ENCODE peak calls at places on chromosomes 6 and 20, in ten cellular contexts. H is NCI-H446; N is adipocyte; Y is heart right ventricle; K is left ventricle myocardium superior; A is COR-L47; D is nucleus accumbens; O is pancreas; X is CD8-positive, alpha-beta T cell; M is EL. F is an unnamed sample.

GRCh38 chr6:157609117-157609516 is 213.9 kb upstream of the SNX9 start:
- DNase-seq in H (no peak), N (no peak), Y (no peak), K (no peak), A (no peak), D (no peak), O (no peak), X (no peak), M (no peak), F (no peak)

GRCh38 chr20:62427172-62428007 is at the start of gene RBBP8NL:
- DNase-seq in H (no peak), N (no peak), Y (no peak), K (no peak), A (peak), D (no peak), O (peak), X (no peak), M (no peak), F (no peak)

GRCh38 chr20:16615199-16615598 is 42.0 kb upstream of the KIF16B start:
- DNase-seq in H (peak), N (peak), Y (no peak), K (peak), A (no peak), D (no peak), O (no peak), X (no peak), M (peak), F (no peak)

GRCh38 chr6:109790131-109790530 is 99.0 kb downstream of the FIG4 start:
- DNase-seq in H (no peak), N (peak), Y (no peak), K (no peak), A (no peak), D (no peak), O (no peak), X (no peak), M (peak), F (no peak)

GRCh38 chr20:50931048-50931305 is 260 bp downstream of the ADNP start:
- DNase-seq in H (no peak), N (no peak), Y (no peak), K (no peak), A (no peak), D (no peak), O (no peak), X (no peak), M (no peak), F (no peak)

GRCh38 chr6:157518399-157519250 is 137.6 kb downstream of the ZDHHC14 start:
- DNase-seq in H (no peak), N (no peak), Y (no peak), K (peak), A (no peak), D (no peak), O (no peak), X (no peak), M (peak), F (no peak)

GRCh38 chr6:94464018-94464510 is 1044.7 kb upstream of the EPHA7 start:
- DNase-seq in H (no peak), N (no peak), Y (no peak), K (no peak), A (no peak), D (no peak), O (no peak), X (no peak), M (no peak), F (no peak)

GRCh38 chr6:166624275-166624674 is 2.8 kb downstream of the RPS6KA2 start:
- DNase-seq in H (no peak), N (peak), Y (no peak), K (no peak), A (no peak), D (no peak), O (no peak), X (no peak), M (peak), F (no peak)

GRCh38 chr6:28789553-28790083 is 134.2 kb downstream of the TRIM27 start:
- DNase-seq in H (peak), N (peak), Y (no peak), K (no peak), A (no peak), D (no peak), O (no peak), X (no peak), M (peak), F (no peak)

GRCh38 chr6:38153511-38153910 is 334.0 kb downstream of the ZFAND3 start:
- DNase-seq in H (no peak), N (no peak), Y (no peak), K (no peak), A (no peak), D (no peak), O (no peak), X (no peak), M (no peak), F (no peak)

GRCh38 chr20:43749734-43750294 is 23.0 kb upstream of the GTSF1L start:
- DNase-seq in H (peak), N (peak), Y (peak), K (peak), A (peak), D (peak), O (peak), X (peak), M (peak), F (peak)

GRCh38 chr6:158660331-158660730 is 10.5 kb downstream of the SYTL3 start:
- DNase-seq in H (no peak), N (peak), Y (no peak), K (no peak), A (peak), D (no peak), O (no peak), X (peak), M (peak), F (no peak)

GRCh38 chr20:58626076-58626475 is 25.0 kb upstream of the STX16 start:
- DNase-seq in H (no peak), N (no peak), Y (no peak), K (no peak), A (no peak), D (no peak), O (no peak), X (no peak), M (peak), F (no peak)

GRCh38 chr6:118124851-118125250 is 217.8 kb downstream of the SLC35F1 start:
- DNase-seq in H (no peak), N (no peak), Y (no peak), K (no peak), A (no peak), D (no peak), O (no peak), X (no peak), M (no peak), F (no peak)

GRCh38 chr20:38109025-38109541 is 56.0 kb downstream of the TGM2 start:
- DNase-seq in H (no peak), N (peak), Y (peak), K (peak), A (no peak), D (no peak), O (no peak), X (no peak), M (no peak), F (peak)

GRCh38 chr6:12955996-12956395 is 239.4 kb downstream of the PHACTR1 start:
- DNase-seq in H (no peak), N (no peak), Y (no peak), K (no peak), A (no peak), D (no peak), O (no peak), X (no peak), M (no peak), F (no peak)

GRCh38 chr6:161418458-161418945 is 144.6 kb upstream of the AGPAT4 start:
- DNase-seq in H (peak), N (peak), Y (no peak), K (no peak), A (peak), D (no peak), O (no peak), X (no peak), M (peak), F (peak)

GRCh38 chr20:35215066-35215956 is 11.2 kb upstream of the MMP24 start:
- DNase-seq in H (no peak), N (no peak), Y (no peak), K (no peak), A (no peak), D (no peak), O (no peak), X (no peak), M (peak), F (no peak)

GRCh38 chr6:25789475-25789874 is 34.9 kb downstream of the SLC17A4 start:
- DNase-seq in H (no peak), N (no peak), Y (no peak), K (no peak), A (no peak), D (no peak), O (no peak), X (no peak), M (no peak), F (no peak)

GRCh38 chr6:35718911-35719381 is 17.9 kb upstream of the ARMC12 start:
- DNase-seq in H (no peak), N (peak), Y (peak), K (peak), A (no peak), D (no peak), O (no peak), X (no peak), M (no peak), F (peak)

GRCh38 chr20:412081-412480 is 4.0 kb downstream of the RBCK1 start:
- DNase-seq in H (no peak), N (no peak), Y (no peak), K (no peak), A (no peak), D (no peak), O (no peak), X (no peak), M (no peak), F (no peak)

GRCh38 chr6:66161546-66162108 is 454.6 kb upstream of the EYS start:
- DNase-seq in H (no peak), N (no peak), Y (no peak), K (no peak), A (peak), D (no peak), O (no peak), X (no peak), M (no peak), F (no peak)

GRCh38 chr6:75412937-75413662 is 80.5 kb downstream of the FILIP1 start:
- DNase-seq in H (no peak), N (peak), Y (no peak), K (no peak), A (no peak), D (no peak), O (no peak), X (no peak), M (peak), F (no peak)

GRCh38 chr6:11762782-11763459 is 15.7 kb downstream of the ADTRP start:
- DNase-seq in H (no peak), N (no peak), Y (no peak), K (no peak), A (no peak), D (no peak), O (no peak), X (no peak), M (no peak), F (no peak)

GRCh38 chr6:113018351-113019151 is 671.4 kb downstream of the RFPL4B start:
- DNase-seq in H (no peak), N (peak), Y (no peak), K (no peak), A (no peak), D (no peak), O (no peak), X (no peak), M (peak), F (peak)

GRCh38 chr6:92589970-92590369 is 829.4 kb downstream of the EPHA7 start:
- DNase-seq in H (no peak), N (no peak), Y (no peak), K (no peak), A (no peak), D (no peak), O (no peak), X (no peak), M (no peak), F (no peak)

GRCh38 chr6:21626756-21627155 is 33.2 kb downstream of the SOX4 start:
- DNase-seq in H (no peak), N (no peak), Y (no peak), K (no peak), A (no peak), D (no peak), O (no peak), X (no peak), M (no peak), F (no peak)

GRCh38 chr6:89475634-89476033 is 42.7 kb downstream of the ANKRD6 start:
- DNase-seq in H (no peak), N (peak), Y (no peak), K (no peak), A (no peak), D (no peak), O (no peak), X (no peak), M (peak), F (no peak)

GRCh38 chr6:11731423-11731822 is 47.2 kb downstream of the ADTRP start:
- DNase-seq in H (no peak), N (no peak), Y (no peak), K (no peak), A (no peak), D (no peak), O (no peak), X (no peak), M (no peak), F (no peak)

GRCh38 chr20:61629361-61630239 is 377.5 kb downstream of the CDH4 start:
- DNase-seq in H (no peak), N (no peak), Y (no peak), K (no peak), A (peak), D (no peak), O (no peak), X (no peak), M (no peak), F (no peak)

GRCh38 chr6:26361544-26361943 is 3.5 kb upstream of the BTN3A2 start:
- DNase-seq in H (no peak), N (no peak), Y (no peak), K (no peak), A (no peak), D (no peak), O (no peak), X (no peak), M (no peak), F (no peak)

F was measured in testis.